ENCODE peak calls at places on chromosomes 11 and 22, in eight cellular contexts. E is psoas muscle; D is transverse colon; L is left ventricle myocardium inferior; W is hepatocyte; F is uterus; B is CD4-positive, alpha-beta T cell; S is neural progenitor cell. G is an unnamed sample.
A peak's percentile ranks its signal among the peaks of the same experiment; 100 is the strongest.

GRCh38 chr11:22558638-22559037 is 67.0 kb downstream of the FANCF start:
- DNase-seq in D (no peak), B (no peak), E (no peak), W (no peak), F (no peak), L (no peak), S (no peak), G (no peak)

GRCh38 chr11:78742430-78742829 is 167.8 kb upstream of the NARS2 start:
- DNase-seq in W (no peak), S (no peak), E (peak; percentile 35), D (peak; percentile 87), B (no peak), L (peak; percentile 69), F (no peak), G (peak; percentile 92)

GRCh38 chr11:76206327-76207081 is at the start of gene WNT11:
- DNase-seq in D (peak; percentile 82), W (peak; percentile 82), B (no peak), F (peak; percentile 61), E (peak; percentile 70), S (peak; percentile 93), L (peak; percentile 67), G (peak; percentile 39)

GRCh38 chr11:31870609-31871309 is 59.6 kb upstream of the PAX6 start:
- DNase-seq in S (peak; percentile 95), B (peak; percentile 6), E (peak; percentile 19), F (no peak), W (peak; percentile 73), L (peak; percentile 19), D (peak; percentile 26), G (peak; percentile 44)

GRCh38 chr11:134485316-134485715 is 73.3 kb upstream of the B3GAT1 start:
- DNase-seq in D (no peak), S (no peak), W (no peak), E (no peak), F (no peak), B (no peak), L (no peak), G (no peak)

GRCh38 chr11:201936-202335 is 5.3 kb downstream of the BET1L start:
- DNase-seq in S (no peak), E (no peak), B (no peak), W (no peak), D (no peak), L (no peak), F (no peak), G (no peak)

GRCh38 chr22:30115705-30116104 is 35.4 kb downstream of the HORMAD2 start:
- DNase-seq in E (no peak), D (no peak), L (no peak), S (no peak), W (no peak), B (no peak), F (no peak), G (no peak)

GRCh38 chr11:107719557-107720304 is 7.9 kb upstream of the SLN start:
- DNase-seq in B (no peak), D (no peak), L (no peak), S (no peak), E (no peak), F (no peak), W (no peak), G (peak; percentile 10)

GRCh38 chr22:40238425-40239344 is 61.0 kb downstream of the TNRC6B start:
- DNase-seq in E (peak; percentile 51), F (peak; percentile 47), S (no peak), W (no peak), D (no peak), L (no peak), B (no peak), G (peak; percentile 66)

DNA sequence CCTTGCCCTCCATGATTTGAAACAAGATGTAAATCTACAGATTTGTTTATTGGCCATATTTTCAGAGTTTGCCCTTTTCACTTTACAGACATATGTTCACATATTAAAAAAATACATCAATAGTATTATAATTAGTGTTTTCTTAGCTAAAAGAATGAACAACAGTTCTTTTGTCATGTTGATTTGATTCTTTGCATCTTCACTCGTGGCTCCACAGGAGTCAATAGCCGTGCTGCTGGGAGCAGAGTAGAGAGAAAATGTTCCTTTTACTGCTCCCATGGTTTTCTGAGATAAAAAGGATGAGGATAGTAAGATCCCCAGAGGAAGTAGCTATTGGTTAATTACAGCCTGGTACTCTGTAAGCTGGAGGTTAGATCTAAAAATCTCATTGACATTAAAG is 151.2 kb downstream of the PGR start:
- DNase-seq in S (peak; percentile 20), F (no peak), E (no peak), L (no peak), D (no peak), B (no peak), W (no peak), G (no peak)
- H3K9me3 ChIP-seq in S (no peaks in the 10 kb centered on the region), F (no peaks in the 10 kb centered on the region), E (no peaks in the 10 kb centered on the region), L (no peaks in the 10 kb centered on the region), D (no peaks in the 10 kb centered on the region), B (no peaks in the 10 kb centered on the region), W (no peaks in the 10 kb centered on the region), G (no peaks in the 10 kb centered on the region)

GRCh38 chr22:49370841-49371301 is 456.8 kb downstream of the BRD1 start:
- DNase-seq in S (no peak), E (no peak), B (no peak), D (no peak), L (no peak), W (no peak), F (no peak), G (no peak)
- H3K9me3 ChIP-seq in S (no peaks in the 10 kb centered on the region), E (no peaks in the 10 kb centered on the region), B (no peaks in the 10 kb centered on the region), D (no peaks in the 10 kb centered on the region), L (no peaks in the 10 kb centered on the region), W (no peaks in the 10 kb centered on the region), F (no peaks in the 10 kb centered on the region), G (no peaks in the 10 kb centered on the region)

GRCh38 chr22:49413551-49413950 is 414.1 kb downstream of the BRD1 start:
- DNase-seq in L (no peak), E (no peak), B (no peak), W (no peak), D (no peak), S (peak; percentile 30), F (no peak), G (no peak)

GRCh38 chr22:49417833-49418232 is 409.8 kb downstream of the BRD1 start:
- DNase-seq in E (no peak), D (no peak), S (no peak), L (no peak), W (no peak), B (no peak), F (no peak), G (no peak)

GRCh38 chr22:49418341-49418894 is 409.3 kb downstream of the BRD1 start:
- DNase-seq in D (no peak), L (no peak), S (no peak), E (no peak), B (no peak), W (no peak), F (no peak), G (no peak)

GRCh38 chr22:49417326-49417725 is 410.3 kb downstream of the BRD1 start:
- DNase-seq in D (no peak), L (no peak), W (no peak), F (no peak), E (no peak), S (no peak), B (no peak), G (no peak)

GRCh38 chr22:49415219-49415951 is 412.3 kb downstream of the BRD1 start:
- DNase-seq in S (no peak), B (no peak), L (no peak), E (no peak), F (no peak), W (no peak), D (no peak), G (no peak)
- H3K9me3 ChIP-seq in S (no peaks in the 10 kb centered on the region), B (no peaks in the 10 kb centered on the region), L (peaks cover 13% of the 10 kb centered on the region), E (no peaks in the 10 kb centered on the region), F (no peaks in the 10 kb centered on the region), W (no peaks in the 10 kb centered on the region), D (no peaks in the 10 kb centered on the region), G (no peaks in the 10 kb centered on the region)

DNA sequence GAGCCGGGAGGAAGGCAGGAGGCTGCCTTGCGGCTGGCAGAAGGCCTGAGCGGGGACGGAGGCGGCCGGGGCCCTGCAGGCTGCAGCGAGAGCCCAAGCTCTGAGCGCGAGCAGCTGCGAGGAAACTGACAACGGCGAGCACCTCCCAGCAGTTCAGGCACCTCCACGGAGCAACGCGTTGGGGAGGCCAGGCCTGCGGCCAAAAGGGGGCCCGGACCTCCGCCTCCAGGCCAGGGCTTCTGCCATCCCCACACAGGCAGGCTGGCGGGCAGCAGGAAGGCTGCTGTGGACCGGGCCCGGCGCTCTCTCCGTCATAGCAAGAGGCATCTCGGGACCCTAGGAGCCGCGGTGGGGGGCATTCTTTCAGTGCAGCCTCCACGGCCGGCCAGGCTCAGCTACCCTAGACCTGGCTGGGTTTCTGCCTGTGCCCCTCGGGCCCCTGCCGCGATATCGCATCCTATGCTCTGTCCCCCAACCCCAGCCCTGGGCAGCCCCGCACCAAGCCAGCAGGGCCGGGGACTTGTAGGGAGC is 22.9 kb upstream of the SLC22A12 start:
- DNase-seq in W (no peak), E (no peak), D (no peak), B (no peak), F (no peak), L (no peak), S (no peak), G (no peak)
- H3K9me3 ChIP-seq in W (no peaks in the 10 kb centered on the region), E (no peaks in the 10 kb centered on the region), D (no peaks in the 10 kb centered on the region), B (no peaks in the 10 kb centered on the region), F (no peaks in the 10 kb centered on the region), L (no peaks in the 10 kb centered on the region), S (no peaks in the 10 kb centered on the region), G (no peaks in the 10 kb centered on the region)

GRCh38 chr22:43509337-43509736 is 97.5 kb downstream of the MPPED1 start:
- DNase-seq in F (no peak), D (no peak), B (no peak), E (no peak), L (no peak), S (no peak), W (no peak), G (no peak)
- H3K9me3 ChIP-seq in F (no peaks in the 10 kb centered on the region), D (no peaks in the 10 kb centered on the region), B (no peaks in the 10 kb centered on the region), E (no peaks in the 10 kb centered on the region), L (no peaks in the 10 kb centered on the region), S (no peaks in the 10 kb centered on the region), W (no peaks in the 10 kb centered on the region), G (no peaks in the 10 kb centered on the region)

DNA sequence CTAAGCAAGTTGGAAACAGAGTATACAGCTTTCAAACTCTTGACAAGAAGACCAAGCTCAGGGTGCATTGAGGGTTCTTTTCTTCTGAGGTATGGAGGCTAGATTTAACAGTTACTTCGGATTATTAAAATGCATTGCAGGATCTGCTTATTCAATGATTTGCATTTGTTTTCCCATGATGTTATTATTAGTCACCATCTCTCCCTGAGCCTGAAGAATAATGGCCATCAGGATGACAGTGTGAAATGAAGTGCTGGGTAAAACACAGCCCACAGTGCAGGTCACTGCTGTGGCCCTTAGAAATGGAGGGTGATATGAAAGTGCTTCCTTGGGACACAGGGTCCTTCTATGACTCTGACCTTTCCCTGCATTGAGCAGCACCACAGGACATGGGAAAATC is 40.0 kb downstream of the TECTA start:
- DNase-seq in L (no peak), D (no peak), S (no peak), B (no peak), W (no peak), F (no peak), E (no peak), G (no peak)
- H3K9me3 ChIP-seq in L (no peaks in the 10 kb centered on the region), D (no peaks in the 10 kb centered on the region), S (no peaks in the 10 kb centered on the region), B (no peaks in the 10 kb centered on the region), W (no peaks in the 10 kb centered on the region), F (no peaks in the 10 kb centered on the region), E (no peaks in the 10 kb centered on the region), G (no peaks in the 10 kb centered on the region)

GRCh38 chr22:49299821-49300231 is 527.8 kb downstream of the BRD1 start:
- DNase-seq in L (no peak), S (no peak), F (no peak), B (no peak), D (no peak), E (no peak), W (no peak), G (no peak)
- H3K9me3 ChIP-seq in L (peaks cover 5% of the 10 kb centered on the region), S (no peaks in the 10 kb centered on the region), F (no peaks in the 10 kb centered on the region), B (no peaks in the 10 kb centered on the region), D (no peaks in the 10 kb centered on the region), E (no peaks in the 10 kb centered on the region), W (no peaks in the 10 kb centered on the region), G (no peaks in the 10 kb centered on the region)

G was measured in MG63.